ENCODE peak calls at places on chromosomes 11 and 22, in eight cellular contexts. J is tibial artery; M is MM.1S; V is bronchial epithelial cell; E is fibroblast of lung; N is mesenchymal stem cell; D is CD8-positive, alpha-beta T cell; K is ovary. G is an unnamed sample.

GRCh38 chr22:38611559-38611958 is 41.6 kb upstream of the DMC1 start:
- DNase-seq in K (no peak), D (no peak), M (no peak), N (no peak), E (no peak), V (no peak), J (no peak), G (no peak)

GRCh38 chr11:111310723-111311122 is 12.4 kb downstream of the POU2AF3 start:
- DNase-seq in D (no peak), K (no peak), J (no peak), M (no peak), N (no peak), E (no peak), V (no peak), G (no peak)

GRCh38 chr11:48109046-48109666 is 107.5 kb upstream of the OR4B1 start:
- DNase-seq in D (no peak), N (peak), J (no peak), V (peak), K (no peak), M (peak), E (peak), G (peak)

GRCh38 chr11:122293298-122294023 is 177.4 kb upstream of the BLID start:
- DNase-seq in K (no peak), E (no peak), D (no peak), N (no peak), J (no peak), V (peak), M (no peak), G (no peak)

GRCh38 chr22:35367331-35367886 is 13.5 kb upstream of the HMOX1 start:
- DNase-seq in D (no peak), V (no peak), J (no peak), E (no peak), M (no peak), N (no peak), K (no peak), G (no peak)

GRCh38 chr11:117410861-117411725 is 83.4 kb downstream of the CEP164 start:
- DNase-seq in J (no peak), M (no peak), K (no peak), V (no peak), N (no peak), E (no peak), D (no peak), G (no peak)

GRCh38 chr22:30566125-30566524 is 8.3 kb downstream of the GAL3ST1 start:
- DNase-seq in D (no peak), J (no peak), V (no peak), K (no peak), M (no peak), N (no peak), E (no peak), G (no peak)

GRCh38 chr22:41848468-41848867 is 15.6 kb downstream of the SREBF2 start:
- DNase-seq in K (no peak), J (peak), N (no peak), E (no peak), D (no peak), V (no peak), M (no peak), G (no peak)

GRCh38 chr11:94020777-94021615 is at the start of gene HEPHL1:
- DNase-seq in M (no peak), E (peak), D (no peak), K (no peak), J (no peak), N (no peak), V (peak), G (no peak)

GRCh38 chr22:42805016-42805997 is 51.8 kb downstream of the ARFGAP3 start:
- DNase-seq in D (no peak), V (peak), E (no peak), J (no peak), K (no peak), M (no peak), N (no peak), G (no peak)

GRCh38 chr11:96459751-96460150 is 69.9 kb downstream of the JRKL start:
- DNase-seq in K (no peak), D (no peak), M (no peak), N (no peak), E (no peak), J (no peak), V (no peak), G (no peak)

GRCh38 chr11:74388678-74389327 is 9.4 kb downstream of the PGM2L1 start:
- DNase-seq in E (peak), M (peak), D (peak), V (peak), J (peak), N (peak), K (peak), G (peak)

GRCh38 chr11:110730773-110731172 is 18.5 kb upstream of the ARHGAP20 start:
- DNase-seq in V (no peak), E (no peak), D (no peak), J (no peak), N (no peak), K (no peak), M (no peak), G (no peak)

GRCh38 chr22:34324763-34325162 is 404.5 kb upstream of the LARGE1 start:
- DNase-seq in N (no peak), D (no peak), J (no peak), K (no peak), E (no peak), M (no peak), V (no peak), G (no peak)

GRCh38 chr11:20854214-20854613 is 184.8 kb downstream of the NELL1 start:
- DNase-seq in N (no peak), V (no peak), J (no peak), E (no peak), D (no peak), M (peak), K (no peak), G (peak)

GRCh38 chr11:12728417-12728816 is 54.2 kb downstream of the TEAD1 start:
- DNase-seq in K (no peak), J (no peak), N (no peak), V (no peak), M (no peak), E (no peak), D (no peak), G (no peak)

GRCh38 chr22:23278883-23279675 is 98.8 kb downstream of the BCR start:
- DNase-seq in N (no peak), K (no peak), D (no peak), J (peak), E (peak), V (peak), M (no peak), G (peak)

GRCh38 chr11:73195191-73196007 is 22.7 kb upstream of the P2RY2 start:
- DNase-seq in D (no peak), M (no peak), K (no peak), V (peak), J (no peak), N (no peak), E (peak), G (no peak)

GRCh38 chr11:126416542-126417090 is 61.1 kb downstream of the ST3GAL4 start:
- DNase-seq in N (peak), D (peak), K (peak), M (peak), E (peak), V (peak), J (peak), G (no peak)

GRCh38 chr11:39374963-39375698 is 2084.3 kb downstream of the LRRC4C start:
- DNase-seq in M (peak), E (peak), K (no peak), N (peak), V (peak), D (no peak), J (no peak), G (peak)

GRCh38 chr11:71333473-71333872 is 81.1 kb upstream of the SHANK2 start:
- DNase-seq in V (no peak), M (no peak), J (peak), E (no peak), K (no peak), D (no peak), N (no peak), G (no peak)

GRCh38 chr11:85196955-85197354 is 430.2 kb downstream of the DLG2 start:
- DNase-seq in M (no peak), V (no peak), E (no peak), D (no peak), K (no peak), N (no peak), J (no peak), G (no peak)

GRCh38 chr22:16960884-16961249 is 47.2 kb downstream of the GAB4 start:
- DNase-seq in K (no peak), M (no peak), V (no peak), E (no peak), J (no peak), D (no peak), N (no peak), G (no peak)

GRCh38 chr22:37498289-37498909 is 12.2 kb upstream of the MFNG start:
- DNase-seq in K (no peak), E (no peak), J (no peak), N (no peak), D (peak), M (peak), V (no peak), G (no peak)

DNA sequence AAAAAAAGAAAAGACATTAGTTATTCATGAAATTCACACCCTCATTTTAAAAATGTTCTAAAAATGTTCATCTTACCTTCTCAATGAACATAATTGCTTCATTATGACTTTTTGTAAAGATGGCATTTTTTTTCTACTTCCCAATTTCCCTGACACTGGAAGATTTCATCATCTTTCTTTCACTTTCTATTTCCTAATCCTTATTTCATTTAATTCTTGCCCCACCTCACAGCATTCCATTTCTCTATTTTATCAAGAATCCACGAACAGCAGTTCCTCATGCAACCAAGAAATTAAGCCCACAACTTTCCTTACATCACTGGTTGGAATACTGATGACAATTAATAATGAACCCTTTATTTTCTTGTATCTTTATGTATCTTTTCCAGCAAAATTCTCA is 1.9 kb downstream of the PATL1 start:
- DNase-seq in N (peak), J (no peak), V (no peak), D (no peak), K (no peak), E (no peak), M (no peak), G (no peak)
- H3K4me3 ChIP-seq in N (peak), J (peak), V (no peak), D (no peak), K (no peak), E (peak), M (no peak), G (no peak)

GRCh38 chr11:57764972-57765371 is 3.4 kb downstream of the CTNND1 start:
- DNase-seq in N (no peak), J (no peak), K (no peak), E (no peak), M (no peak), D (no peak), V (no peak), G (no peak)

GRCh38 chr11:57761301-57762234 is at the start of gene CTNND1:
- DNase-seq in M (no peak), K (peak), J (peak), D (no peak), E (peak), N (peak), V (peak), G (no peak)

GRCh38 chr11:57763568-57763967 is 2.0 kb downstream of the CTNND1 start:
- DNase-seq in N (peak), K (no peak), D (no peak), M (no peak), E (peak), J (no peak), V (no peak), G (no peak)

GRCh38 chr11:57762235-57762866 is 749 bp downstream of the CTNND1 start:
- DNase-seq in K (no peak), N (peak), J (no peak), V (no peak), D (no peak), M (no peak), E (no peak), G (no peak)

GRCh38 chr11:57764527-57764926 is 2.9 kb downstream of the CTNND1 start:
- DNase-seq in E (peak), D (no peak), V (no peak), N (peak), J (no peak), K (no peak), M (no peak), G (no peak)
- H3K4me3 ChIP-seq in E (peak), D (no peak), V (peak), N (peak), J (peak), K (peak), M (no peak), G (no peak)

GRCh38 chr22:46063861-46064235 is 86.5 kb upstream of the PPARA start:
- DNase-seq in J (peak), D (no peak), M (no peak), N (no peak), V (no peak), E (peak), K (no peak), G (no peak)
- H3K4me3 ChIP-seq in J (peak), D (no peak), M (no peak), N (peak), V (no peak), E (no peak), K (peak), G (no peak)

GRCh38 chr22:45583504-45583903 is 80.8 kb downstream of the FBLN1 start:
- DNase-seq in M (no peak), J (no peak), N (no peak), V (no peak), E (no peak), D (no peak), K (no peak), G (peak)
- H3K4me3 ChIP-seq in M (no peak), J (no peak), N (no peak), V (no peak), E (no peak), D (no peak), K (no peak), G (no peak)

DNA sequence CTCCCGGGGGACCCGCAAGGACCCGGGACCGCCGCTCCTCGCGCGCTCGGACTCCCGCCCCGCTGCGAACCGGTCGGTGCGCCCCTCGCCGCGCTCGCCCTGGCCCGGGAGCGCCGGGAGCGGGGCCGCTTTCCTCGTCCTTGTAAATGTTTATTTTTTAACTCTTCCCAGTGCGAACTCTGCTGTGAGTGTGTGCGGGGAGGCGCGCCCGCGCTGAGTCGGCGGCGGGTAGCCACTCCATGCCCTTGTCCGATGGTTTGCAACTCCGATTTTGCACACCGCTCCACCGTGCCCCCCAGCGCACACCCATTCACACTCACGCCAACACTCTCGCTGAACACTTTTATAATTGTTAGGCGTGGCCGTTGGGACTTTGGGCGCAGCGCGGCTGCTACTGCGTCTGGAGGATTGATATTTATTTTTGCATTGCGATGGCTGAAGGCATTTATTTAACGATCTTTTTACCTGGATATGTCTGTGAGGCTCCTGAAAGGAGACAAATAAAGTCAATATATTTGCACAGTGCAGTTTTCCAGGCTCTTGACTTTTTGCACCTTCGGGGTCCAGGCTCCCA is 1.0 kb downstream of the C11orf96 start:
- DNase-seq in E (peak), J (no peak), K (no peak), V (no peak), N (peak), M (peak), D (no peak), G (no peak)
- H3K4me3 ChIP-seq in E (peak), J (peak), K (peak), V (peak), N (peak), M (peak), D (no peak), G (peak)

GRCh38 chr11:65427691-65428577 is 5.3 kb downstream of the NEAT1 start:
- DNase-seq in J (peak), M (peak), D (peak), N (peak), K (peak), V (peak), E (peak), G (no peak)
- H3K4me3 ChIP-seq in J (peak), M (no peak), D (peak), N (peak), K (peak), V (no peak), E (peak), G (no peak)

G was measured in Jurkat, Clone E6-1.